ENCODE peak calls at places on chromosomes 4 and X, in seven cellular contexts. One of them, this sample, is unnamed. For H3K4me1, the result is how much of the 10 kb centered on the place peaks cover.

GRCh38 chrX:68238568-68238967 is 194.7 kb downstream of the OPHN1 start:
- DNase-seq in H1: peak
- DNase-seq in effector memory CD4-positive, alpha-beta T cell: no peak
- DNase-seq in thyroid gland: no peak
- DNase-seq in lung: no peak
- DNase-seq in heart left ventricle: no peak
- DNase-seq in transverse colon: no peak
- DNase-seq in this sample: no peak

GRCh38 chr4:167000141-167000852 is 234.0 kb downstream of the SPOCK3 start:
- DNase-seq in transverse colon: no peak
- DNase-seq in thyroid gland: no peak
- DNase-seq in heart left ventricle: no peak
- DNase-seq in H1: no peak
- DNase-seq in effector memory CD4-positive, alpha-beta T cell: no peak
- DNase-seq in lung: no peak
- DNase-seq in this sample: no peak

GRCh38 chr4:66357316-66357715 is 687.0 kb upstream of the EPHA5 start:
- DNase-seq in heart left ventricle: no peak
- DNase-seq in effector memory CD4-positive, alpha-beta T cell: no peak
- DNase-seq in transverse colon: no peak
- DNase-seq in lung: no peak
- DNase-seq in thyroid gland: no peak
- DNase-seq in H1: no peak
- DNase-seq in this sample: no peak

GRCh38 chrX:1661048-1661921 is 46.4 kb downstream of the ASMT start:
- DNase-seq in transverse colon: peak
- DNase-seq in effector memory CD4-positive, alpha-beta T cell: peak
- DNase-seq in H1: peak
- DNase-seq in lung: peak
- DNase-seq in heart left ventricle: no peak
- DNase-seq in thyroid gland: no peak
- DNase-seq in this sample: peak

GRCh38 chr4:21447320-21448055 is 501.1 kb downstream of the KCNIP4 start:
- DNase-seq in heart left ventricle: no peak
- DNase-seq in H1: no peak
- DNase-seq in lung: no peak
- DNase-seq in effector memory CD4-positive, alpha-beta T cell: no peak
- DNase-seq in transverse colon: no peak
- DNase-seq in thyroid gland: no peak
- DNase-seq in this sample: no peak

GRCh38 chr4:3462790-3463415 is at the start of gene DOK7:
- DNase-seq in H1: no peak
- DNase-seq in effector memory CD4-positive, alpha-beta T cell: no peak
- DNase-seq in thyroid gland: peak
- DNase-seq in heart left ventricle: peak
- DNase-seq in transverse colon: no peak
- DNase-seq in lung: no peak
- DNase-seq in this sample: no peak

GRCh38 chr4:56619160-56619559 is 61.9 kb downstream of the HOPX start:
- DNase-seq in lung: no peak
- DNase-seq in H1: no peak
- DNase-seq in transverse colon: no peak
- DNase-seq in effector memory CD4-positive, alpha-beta T cell: no peak
- DNase-seq in heart left ventricle: no peak
- DNase-seq in thyroid gland: no peak
- DNase-seq in this sample: no peak

GRCh38 chr4:122412547-122412946 is 33.7 kb downstream of the ADAD1 start:
- DNase-seq in thyroid gland: no peak
- DNase-seq in effector memory CD4-positive, alpha-beta T cell: no peak
- DNase-seq in H1: no peak
- DNase-seq in lung: no peak
- DNase-seq in heart left ventricle: no peak
- DNase-seq in transverse colon: no peak
- DNase-seq in this sample: no peak

GRCh38 chr4:6561173-6561516 is 13.8 kb upstream of the MAN2B2 start:
- DNase-seq in H1: no peak
- DNase-seq in lung: no peak
- DNase-seq in thyroid gland: no peak
- DNase-seq in effector memory CD4-positive, alpha-beta T cell: no peak
- DNase-seq in heart left ventricle: no peak
- DNase-seq in transverse colon: no peak
- DNase-seq in this sample: no peak

GRCh38 chrX:41758391-41758790 is 34.4 kb downstream of the GPR82 start:
- DNase-seq in thyroid gland: no peak
- DNase-seq in effector memory CD4-positive, alpha-beta T cell: no peak
- DNase-seq in heart left ventricle: no peak
- DNase-seq in transverse colon: no peak
- DNase-seq in H1: no peak
- DNase-seq in lung: no peak
- DNase-seq in this sample: no peak

GRCh38 chr4:36209941-36210663 is 34.2 kb downstream of the ARAP2 start:
- DNase-seq in lung: no peak
- DNase-seq in transverse colon: no peak
- DNase-seq in effector memory CD4-positive, alpha-beta T cell: no peak
- DNase-seq in thyroid gland: no peak
- DNase-seq in H1: no peak
- DNase-seq in heart left ventricle: no peak
- DNase-seq in this sample: no peak

GRCh38 chr4:36206586-36206985 is 37.7 kb downstream of the ARAP2 start:
- DNase-seq in H1: no peak
- DNase-seq in effector memory CD4-positive, alpha-beta T cell: no peak
- DNase-seq in thyroid gland: no peak
- DNase-seq in lung: no peak
- DNase-seq in heart left ventricle: no peak
- DNase-seq in transverse colon: no peak
- DNase-seq in this sample: no peak

GRCh38 chr4:36207367-36207766 is 36.9 kb downstream of the ARAP2 start:
- DNase-seq in H1: no peak
- DNase-seq in heart left ventricle: no peak
- DNase-seq in transverse colon: no peak
- DNase-seq in lung: no peak
- DNase-seq in effector memory CD4-positive, alpha-beta T cell: no peak
- DNase-seq in thyroid gland: no peak
- DNase-seq in this sample: no peak

GRCh38 chr4:36207808-36208207 is 36.5 kb downstream of the ARAP2 start:
- DNase-seq in H1: no peak
- DNase-seq in heart left ventricle: no peak
- DNase-seq in lung: no peak
- DNase-seq in effector memory CD4-positive, alpha-beta T cell: no peak
- DNase-seq in transverse colon: no peak
- DNase-seq in thyroid gland: no peak
- DNase-seq in this sample: no peak

DNA sequence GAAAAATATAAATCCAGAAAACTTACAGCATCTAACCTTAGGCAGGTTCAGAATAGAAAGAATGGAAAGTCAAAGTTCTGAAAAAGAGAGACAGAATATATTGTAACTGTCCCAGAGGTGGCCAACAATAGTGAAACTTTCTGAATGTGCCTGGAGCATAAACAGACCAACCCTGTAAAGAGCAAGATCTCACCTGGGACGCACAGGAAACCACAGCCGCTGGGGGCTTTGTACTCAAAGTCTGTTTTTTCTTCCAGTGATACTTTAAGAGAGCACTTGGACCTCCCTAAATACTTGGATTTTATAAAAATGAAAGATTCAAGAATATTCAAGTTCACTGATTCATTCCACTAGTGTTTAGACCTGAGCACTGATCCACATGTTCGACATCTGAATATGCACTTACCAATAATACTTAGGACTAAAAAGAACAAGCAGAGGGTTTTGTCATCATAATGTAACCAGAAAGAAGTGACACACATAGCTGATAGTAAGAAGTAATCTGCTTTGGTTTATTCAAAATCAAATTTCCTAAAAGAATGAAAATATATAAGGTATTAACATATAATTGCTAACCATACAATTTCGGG is 35.3 kb downstream of the ARAP2 start:
- DNase-seq in lung: no peak
- DNase-seq in effector memory CD4-positive, alpha-beta T cell: peak
- DNase-seq in H1: no peak
- DNase-seq in heart left ventricle: no peak
- DNase-seq in transverse colon: peak
- DNase-seq in thyroid gland: no peak
- DNase-seq in this sample: peak
- H3K4me1 ChIP-seq in lung: under half
- H3K4me1 ChIP-seq in effector memory CD4-positive, alpha-beta T cell: under half
- H3K4me1 ChIP-seq in H1: under half
- H3K4me1 ChIP-seq in heart left ventricle: under half
- H3K4me1 ChIP-seq in transverse colon: under half
- H3K4me1 ChIP-seq in thyroid gland: under half
- H3K4me1 ChIP-seq in this sample: under half

GRCh38 chr4:24937176-24937575 is 24.3 kb upstream of the CCDC149 start:
- DNase-seq in H1: no peak
- DNase-seq in effector memory CD4-positive, alpha-beta T cell: no peak
- DNase-seq in lung: no peak
- DNase-seq in transverse colon: no peak
- DNase-seq in thyroid gland: no peak
- DNase-seq in heart left ventricle: no peak
- DNase-seq in this sample: no peak

GRCh38 chr4:24930136-24930535 is 17.3 kb upstream of the CCDC149 start:
- DNase-seq in thyroid gland: no peak
- DNase-seq in lung: no peak
- DNase-seq in H1: no peak
- DNase-seq in transverse colon: no peak
- DNase-seq in heart left ventricle: no peak
- DNase-seq in effector memory CD4-positive, alpha-beta T cell: no peak
- DNase-seq in this sample: no peak

GRCh38 chr4:24933684-24934275 is 20.9 kb upstream of the CCDC149 start:
- DNase-seq in transverse colon: no peak
- DNase-seq in heart left ventricle: no peak
- DNase-seq in thyroid gland: no peak
- DNase-seq in H1: no peak
- DNase-seq in lung: no peak
- DNase-seq in effector memory CD4-positive, alpha-beta T cell: no peak
- DNase-seq in this sample: no peak

GRCh38 chr4:24928708-24929107 is 15.9 kb upstream of the CCDC149 start:
- DNase-seq in heart left ventricle: no peak
- DNase-seq in thyroid gland: no peak
- DNase-seq in H1: no peak
- DNase-seq in transverse colon: no peak
- DNase-seq in effector memory CD4-positive, alpha-beta T cell: no peak
- DNase-seq in lung: no peak
- DNase-seq in this sample: no peak

DNA sequence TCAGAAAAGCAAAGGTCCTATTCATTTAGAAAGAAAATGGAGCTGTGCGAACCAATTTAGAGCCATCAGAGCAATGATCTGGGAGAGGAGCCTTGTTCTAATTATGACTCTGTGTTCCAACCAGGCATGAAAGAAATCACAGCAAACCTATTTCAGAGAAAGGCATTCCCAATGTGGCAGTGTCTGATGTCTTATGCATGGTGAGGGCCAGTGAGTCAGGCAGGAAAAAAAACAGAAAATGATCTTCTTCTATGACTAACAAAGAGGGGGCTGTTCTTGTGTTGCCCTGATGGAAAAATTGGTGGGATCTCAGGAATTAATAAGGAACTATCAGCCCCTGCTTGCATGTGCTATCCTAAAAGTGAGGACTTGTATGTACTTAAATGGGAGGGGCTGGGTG is 20.0 kb upstream of the CCDC149 start:
- DNase-seq in effector memory CD4-positive, alpha-beta T cell: no peak
- DNase-seq in H1: no peak
- DNase-seq in lung: no peak
- DNase-seq in thyroid gland: no peak
- DNase-seq in heart left ventricle: no peak
- DNase-seq in transverse colon: no peak
- DNase-seq in this sample: no peak
- H3K27ac ChIP-seq in effector memory CD4-positive, alpha-beta T cell: no peak
- H3K27ac ChIP-seq in H1: no peak
- H3K27ac ChIP-seq in lung: no peak
- H3K27ac ChIP-seq in thyroid gland: no peak
- H3K27ac ChIP-seq in heart left ventricle: no peak
- H3K27ac ChIP-seq in transverse colon: no peak
- H3K27ac ChIP-seq in this sample: no peak

GRCh38 chrX:115367956-115368355 is 78.4 kb downstream of the LUZP4 start:
- DNase-seq in effector memory CD4-positive, alpha-beta T cell: no peak
- DNase-seq in transverse colon: no peak
- DNase-seq in heart left ventricle: no peak
- DNase-seq in lung: no peak
- DNase-seq in thyroid gland: no peak
- DNase-seq in H1: no peak
- DNase-seq in this sample: no peak
- H3K4me1 ChIP-seq in effector memory CD4-positive, alpha-beta T cell: under half
- H3K4me1 ChIP-seq in transverse colon: under half
- H3K4me1 ChIP-seq in heart left ventricle: under half
- H3K4me1 ChIP-seq in lung: under half
- H3K4me1 ChIP-seq in thyroid gland: under half
- H3K4me1 ChIP-seq in H1: under half
- H3K4me1 ChIP-seq in this sample: under half

GRCh38 chrX:73213734-73214133 is 917 bp downstream of the NAP1L2 start:
- DNase-seq in transverse colon: no peak
- DNase-seq in effector memory CD4-positive, alpha-beta T cell: no peak
- DNase-seq in lung: no peak
- DNase-seq in H1: no peak
- DNase-seq in heart left ventricle: no peak
- DNase-seq in thyroid gland: no peak
- DNase-seq in this sample: no peak

GRCh38 chrX:73215263-73215662 is 612 bp upstream of the NAP1L2 start:
- DNase-seq in thyroid gland: no peak
- DNase-seq in H1: no peak
- DNase-seq in effector memory CD4-positive, alpha-beta T cell: no peak
- DNase-seq in lung: no peak
- DNase-seq in transverse colon: no peak
- DNase-seq in heart left ventricle: no peak
- DNase-seq in this sample: peak

DNA sequence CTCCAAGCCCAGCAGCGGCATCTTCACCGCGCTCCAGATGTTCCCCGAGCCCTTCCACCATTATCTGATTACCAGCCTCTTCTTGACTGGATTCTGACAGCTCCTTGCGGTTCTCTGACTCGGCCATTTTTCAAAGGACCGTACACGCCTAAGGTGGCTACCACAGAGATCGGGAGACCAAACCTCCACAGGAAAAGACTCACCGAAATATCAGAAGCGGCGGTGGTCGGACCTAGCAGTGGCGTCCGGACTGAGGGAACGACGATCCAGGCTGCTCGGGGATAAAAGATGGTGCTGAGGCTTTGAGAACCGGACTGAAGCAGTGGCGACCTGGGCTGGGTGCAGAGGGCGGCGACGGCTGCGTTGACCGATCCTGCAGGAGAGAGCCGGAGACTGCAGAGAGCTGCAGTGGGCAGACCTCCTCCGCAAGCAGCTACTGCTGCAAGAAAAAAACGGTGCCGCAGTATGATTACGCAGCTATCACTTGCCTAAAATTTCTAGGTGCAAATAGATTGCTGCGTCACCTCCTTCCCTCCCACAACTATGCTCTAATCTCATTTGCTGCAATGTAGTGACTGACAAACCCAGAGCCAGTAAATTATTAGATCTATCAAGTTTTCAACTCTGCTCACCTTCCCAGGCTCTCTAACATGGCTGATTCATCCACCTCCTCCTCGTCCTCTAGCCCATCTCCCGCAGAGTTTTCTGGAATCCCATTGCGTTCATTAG is at the start of gene NAP1L2:
- DNase-seq in lung: no peak
- DNase-seq in heart left ventricle: peak
- DNase-seq in effector memory CD4-positive, alpha-beta T cell: peak
- DNase-seq in transverse colon: peak
- DNase-seq in H1: peak
- DNase-seq in thyroid gland: peak
- DNase-seq in this sample: peak
- H3K27ac ChIP-seq in lung: no peak
- H3K27ac ChIP-seq in heart left ventricle: no peak
- H3K27ac ChIP-seq in effector memory CD4-positive, alpha-beta T cell: peak
- H3K27ac ChIP-seq in transverse colon: peak
- H3K27ac ChIP-seq in H1: no peak
- H3K27ac ChIP-seq in thyroid gland: peak
- H3K27ac ChIP-seq in this sample: peak